ENCODE peak calls at places on chromosome 1, in ten cellular contexts. V is lower lobe of right lung; C is Karpas-422; X is colonic mucosa; Y is stomach; P is neural progenitor cell; O is CD4-positive, alpha-beta memory T cell; F is A549; D is tibial nerve; R is heart left ventricle. A is an unnamed sample.

GRCh38 chr1:77228836-77229235 is 9.6 kb upstream of the PIGK start:
- DNase-seq in R (no peak), F (no peak), C (no peak), D (no peak), P (no peak), O (no peak), X (no peak), V (no peak), Y (no peak), A (no peak)

GRCh38 chr1:114024049-114024448 is 44.8 kb downstream of the OLFML3 start:
- DNase-seq in P (peak; percentile 81), O (no peak), Y (no peak), R (no peak), V (no peak), F (no peak), D (no peak), X (no peak), C (no peak), A (no peak)

GRCh38 chr1:92167151-92167550 is 50.6 kb upstream of the C1orf146 start:
- DNase-seq in Y (no peak), C (no peak), X (no peak), V (no peak), R (no peak), D (no peak), O (no peak), P (no peak), F (no peak), A (no peak)

GRCh38 chr1:206010101-206010500 is 6.9 kb upstream of the RAB7B start:
- DNase-seq in C (no peak), R (no peak), F (no peak), O (no peak), Y (no peak), V (no peak), X (no peak), P (no peak), D (no peak), A (no peak)

GRCh38 chr1:231016234-231016633 is 23.8 kb downstream of the FAM89A start:
- DNase-seq in O (no peak), Y (no peak), R (no peak), C (no peak), D (no peak), F (no peak), P (no peak), X (no peak), V (no peak), A (no peak)

GRCh38 chr1:4939266-4939665 is 284.9 kb downstream of the AJAP1 start:
- DNase-seq in D (no peak), P (no peak), F (no peak), O (no peak), Y (no peak), X (no peak), R (no peak), C (no peak), V (no peak), A (no peak)

GRCh38 chr1:56584910-56585528 is 5.7 kb upstream of the PLPP3 start:
- DNase-seq in F (peak; percentile 28), O (no peak), X (peak; percentile 43), P (peak; percentile 69), C (peak; percentile 80), V (no peak), D (no peak), Y (no peak), R (no peak), A (peak; percentile 57)

GRCh38 chr1:76901158-76901767 is 34.0 kb downstream of the ST6GALNAC5 start:
- DNase-seq in C (peak; percentile 82), X (no peak), F (peak; percentile 35), P (peak; percentile 71), O (no peak), Y (no peak), D (no peak), R (no peak), V (no peak), A (peak; percentile 54)

GRCh38 chr1:224199679-224200078 is 16.6 kb downstream of the DEGS1 start:
- DNase-seq in C (peak; percentile 36), R (no peak), D (no peak), V (no peak), P (peak; percentile 24), F (no peak), X (no peak), O (no peak), Y (no peak), A (no peak)
- H3K4me1 ChIP-seq in C (peaks cover 23% of the 10 kb centered on the region), R (peaks cover 6% of the 10 kb centered on the region), D (peaks cover 12% of the 10 kb centered on the region), V (peaks cover 9% of the 10 kb centered on the region), P (peaks cover 16% of the 10 kb centered on the region), F (peaks cover 13% of the 10 kb centered on the region), X (no peaks in the 10 kb centered on the region), O (peaks cover 2% of the 10 kb centered on the region), Y (peaks cover 18% of the 10 kb centered on the region), A (peaks cover 10% of the 10 kb centered on the region)

GRCh38 chr1:182635871-182636270 is 31.7 kb upstream of the RGS16 start:
- DNase-seq in D (no peak), P (no peak), R (no peak), C (no peak), V (no peak), X (no peak), O (no peak), Y (no peak), F (no peak), A (no peak)
- H3K4me1 ChIP-seq in D (peaks cover 5% of the 10 kb centered on the region), P (peaks cover 42% of the 10 kb centered on the region), R (no peaks in the 10 kb centered on the region), C (peaks cover 48% of the 10 kb centered on the region), V (no peaks in the 10 kb centered on the region), X (no peaks in the 10 kb centered on the region), O (peaks cover 16% of the 10 kb centered on the region), Y (no peaks in the 10 kb centered on the region), F (no peaks in the 10 kb centered on the region), A (peaks cover 30% of the 10 kb centered on the region)

GRCh38 chr1:53556657-53557227 is 97.5 kb downstream of the DMRTB1 start:
- DNase-seq in O (no peak), R (peak; percentile 10), Y (no peak), X (no peak), P (no peak), C (no peak), F (no peak), D (no peak), V (no peak), A (no peak)
- H3K4me1 ChIP-seq in O (no peaks in the 10 kb centered on the region), R (no peaks in the 10 kb centered on the region), Y (no peaks in the 10 kb centered on the region), X (no peaks in the 10 kb centered on the region), P (peaks cover 15% of the 10 kb centered on the region), C (no peaks in the 10 kb centered on the region), F (no peaks in the 10 kb centered on the region), D (no peaks in the 10 kb centered on the region), V (no peaks in the 10 kb centered on the region), A (peaks cover 4% of the 10 kb centered on the region)

GRCh38 chr1:67190410-67190809 is 24.2 kb downstream of the IL23R start:
- DNase-seq in C (no peak), Y (no peak), V (no peak), P (no peak), O (no peak), F (no peak), X (no peak), D (no peak), R (no peak), A (no peak)

GRCh38 chr1:67192902-67193301 is 26.6 kb downstream of the IL23R start:
- DNase-seq in R (no peak), Y (no peak), P (no peak), F (no peak), C (no peak), D (no peak), O (no peak), V (no peak), X (no peak), A (no peak)

GRCh38 chr1:67191668-67192520 is 25.6 kb downstream of the IL23R start:
- DNase-seq in C (no peak), O (no peak), F (no peak), X (no peak), D (no peak), R (no peak), V (no peak), Y (no peak), P (no peak), A (no peak)

GRCh38 chr1:67189953-67190352 is 23.7 kb downstream of the IL23R start:
- DNase-seq in C (no peak), O (no peak), Y (no peak), D (no peak), R (no peak), V (no peak), X (no peak), F (no peak), P (no peak), A (no peak)

GRCh38 chr1:67190942-67191341 is 24.7 kb downstream of the IL23R start:
- DNase-seq in F (no peak), R (no peak), V (no peak), P (no peak), X (no peak), Y (no peak), D (no peak), C (no peak), O (no peak), A (no peak)
- H3K4me1 ChIP-seq in F (peaks cover 12% of the 10 kb centered on the region), R (no peaks in the 10 kb centered on the region), V (no peaks in the 10 kb centered on the region), P (peaks cover 9% of the 10 kb centered on the region), X (no peaks in the 10 kb centered on the region), Y (no peaks in the 10 kb centered on the region), D (no peaks in the 10 kb centered on the region), C (peaks cover 2% of the 10 kb centered on the region), O (peaks cover 49% of the 10 kb centered on the region), A (no peaks in the 10 kb centered on the region)

GRCh38 chr1:40712997-40713396 is 21.5 kb downstream of the NFYC start:
- DNase-seq in P (no peak), R (no peak), X (no peak), V (no peak), F (no peak), Y (no peak), O (no peak), D (no peak), C (peak; percentile 86), A (no peak)
- H3K4me1 ChIP-seq in P (peaks cover 17% of the 10 kb centered on the region), R (peaks cover 32% of the 10 kb centered on the region), X (no peaks in the 10 kb centered on the region), V (peaks cover 93% of the 10 kb centered on the region), F (peaks cover 59% of the 10 kb centered on the region), Y (peaks cover 71% of the 10 kb centered on the region), O (peaks cover 58% of the 10 kb centered on the region), D (peaks cover 79% of the 10 kb centered on the region), C (peaks cover 76% of the 10 kb centered on the region), A (peaks cover 38% of the 10 kb centered on the region)

DNA sequence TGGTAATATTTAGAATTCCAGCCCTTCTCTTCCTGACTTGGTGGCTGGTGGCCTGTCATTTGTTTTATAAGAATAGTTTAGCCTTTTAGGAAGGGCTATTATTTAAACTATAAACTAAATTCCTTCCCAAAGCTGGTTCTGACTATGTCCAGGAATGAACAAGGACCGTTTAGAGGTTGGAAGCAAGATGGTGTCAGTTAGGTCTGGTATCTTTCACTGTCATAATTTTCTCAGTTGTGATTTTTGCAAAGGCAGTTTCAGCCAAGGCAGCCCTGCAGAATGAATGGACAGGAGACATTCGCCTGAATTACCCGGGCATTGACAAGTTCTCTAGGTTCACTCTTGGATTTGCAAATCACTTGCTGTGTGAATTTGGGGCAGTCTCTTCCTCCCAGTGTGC is 67.2 kb downstream of the TLR5 start:
- DNase-seq in X (no peak), D (no peak), O (no peak), R (no peak), V (no peak), C (no peak), Y (no peak), F (no peak), P (no peak), A (no peak)
- H3K4me1 ChIP-seq in X (no peaks in the 10 kb centered on the region), D (peaks cover 37% of the 10 kb centered on the region), O (no peaks in the 10 kb centered on the region), R (peaks cover 20% of the 10 kb centered on the region), V (peaks cover 28% of the 10 kb centered on the region), C (no peaks in the 10 kb centered on the region), Y (peaks cover 3% of the 10 kb centered on the region), F (no peaks in the 10 kb centered on the region), P (peaks cover 14% of the 10 kb centered on the region), A (peaks cover 3% of the 10 kb centered on the region)

GRCh38 chr1:9691726-9692125 is 40.2 kb downstream of the PIK3CD start:
- DNase-seq in O (no peak), D (no peak), R (no peak), Y (no peak), X (no peak), F (no peak), V (no peak), P (no peak), C (no peak), A (no peak)
- H3K4me1 ChIP-seq in O (peaks cover 58% of the 10 kb centered on the region), D (peaks cover 44% of the 10 kb centered on the region), R (peaks cover 16% of the 10 kb centered on the region), Y (peaks cover 33% of the 10 kb centered on the region), X (peaks cover 15% of the 10 kb centered on the region), F (peaks cover 23% of the 10 kb centered on the region), V (peaks cover 39% of the 10 kb centered on the region), P (peaks cover 19% of the 10 kb centered on the region), C (peaks cover 31% of the 10 kb centered on the region), A (peaks cover 43% of the 10 kb centered on the region)